ENCODE peak calls at places on chromosomes 3 and 15, in ten cellular contexts. N, T, H, P, Y, G, M, D, L and E are unnamed samples.

GRCh38 chr15:57835119-57835518 is 128.6 kb downstream of the POLR2M start:
- DNase-seq in N (no peak), T (no peak), H (no peak), P (no peak), Y (no peak), G (no peak), M (no peak), D (no peak), L (no peak), E (no peak)

GRCh38 chr3:188365978-188366698 is 212.2 kb downstream of the LPP start:
- DNase-seq in N (no peak), T (no peak), H (no peak), P (no peak), Y (peak; percentile 61), G (no peak), M (no peak), D (no peak), L (no peak), E (no peak)

GRCh38 chr15:89863918-89864317 is 29.9 kb downstream of the AP3S2 start:
- DNase-seq in N (no peak), T (no peak), H (no peak), P (no peak), Y (peak; percentile 25), G (no peak), M (no peak), D (no peak), L (no peak), E (no peak)

GRCh38 chr15:50051811-50052419 is 67.1 kb downstream of the ATP8B4 start:
- DNase-seq in N (no peak), T (no peak), H (no peak), P (peak; percentile 45), Y (peak; percentile 93), G (peak; percentile 27), M (no peak), D (no peak), L (peak; percentile 87), E (peak; percentile 67)

GRCh38 chr15:70025413-70026296 is 72.1 kb downstream of the TLE3 start:
- DNase-seq in N (no peak), T (no peak), H (no peak), P (no peak), Y (no peak), G (no peak), M (no peak), D (no peak), L (no peak), E (no peak)

GRCh38 chr3:171981271-171981605 is 58.1 kb upstream of the FNDC3B start:
- DNase-seq in N (no peak), T (no peak), H (no peak), P (no peak), Y (no peak), G (no peak), M (no peak), D (no peak), L (no peak), E (no peak)

GRCh38 chr15:79065361-79065743 is 25.2 kb downstream of the RASGRF1 start:
- DNase-seq in N (no peak), T (no peak), H (no peak), P (no peak), Y (no peak), G (no peak), M (no peak), D (no peak), L (no peak), E (no peak)

GRCh38 chr3:64267774-64268604 is 42.7 kb upstream of the PRICKLE2 start:
- DNase-seq in N (peak; percentile 45), T (no peak), H (no peak), P (peak; percentile 62), Y (peak; percentile 78), G (no peak), M (peak; percentile 75), D (no peak), L (peak; percentile 58), E (peak; percentile 76)

GRCh38 chr3:42680256-42680655 is 5.1 kb upstream of the KLHL40 start:
- DNase-seq in N (no peak), T (no peak), H (no peak), P (no peak), Y (peak; percentile 31), G (no peak), M (no peak), D (no peak), L (peak; percentile 36), E (peak; percentile 45)

GRCh38 chr3:167406876-167407492 is 26.9 kb upstream of the ZBBX start:
- DNase-seq in N (peak; percentile 37), T (no peak), H (no peak), P (peak; percentile 67), Y (peak; percentile 71), G (peak; percentile 39), M (no peak), D (no peak), L (no peak), E (peak; percentile 53)

GRCh38 chr15:66570327-66570726 is 4.5 kb upstream of the LCTL start:
- DNase-seq in N (no peak), T (no peak), H (no peak), P (no peak), Y (no peak), G (no peak), M (peak; percentile 27), D (no peak), L (no peak), E (no peak)

GRCh38 chr3:40873456-40873855 is 325.8 kb upstream of the CTNNB1 start:
- DNase-seq in N (no peak), T (no peak), H (no peak), P (no peak), Y (no peak), G (no peak), M (no peak), D (no peak), L (no peak), E (no peak)

GRCh38 chr15:86865920-86866319 is 786.2 kb downstream of the AGBL1 start:
- DNase-seq in N (no peak), T (no peak), H (no peak), P (no peak), Y (peak; percentile 1), G (no peak), M (no peak), D (no peak), L (no peak), E (peak; percentile 40)

GRCh38 chr3:61562042-61562809 is 855 bp downstream of the PTPRG start:
- DNase-seq in N (peak; percentile 10), T (no peak), H (no peak), P (no peak), Y (no peak), G (no peak), M (peak; percentile 68), D (no peak), L (no peak), E (peak; percentile 37)

GRCh38 chr3:159807137-159808028 is 181.3 kb upstream of the IL12A start:
- DNase-seq in N (no peak), T (no peak), H (no peak), P (no peak), Y (no peak), G (no peak), M (no peak), D (no peak), L (no peak), E (peak; percentile 66)

GRCh38 chr3:25952133-25952532 is 162.2 kb downstream of the OXSM start:
- DNase-seq in N (no peak), T (no peak), H (no peak), P (no peak), Y (no peak), G (no peak), M (no peak), D (no peak), L (no peak), E (no peak)

GRCh38 chr15:96230557-96231181 is 99.8 kb upstream of the NR2F2 start:
- DNase-seq in N (no peak), T (no peak), H (no peak), P (no peak), Y (peak; percentile 37), G (no peak), M (no peak), D (no peak), L (peak; percentile 70), E (peak; percentile 88)

GRCh38 chr3:26622634-26623408 is at the start of gene LRRC3B:
- DNase-seq in N (peak; percentile 30), T (no peak), H (no peak), P (peak; percentile 40), Y (no peak), G (no peak), M (no peak), D (no peak), L (no peak), E (no peak)

GRCh38 chr3:62201438-62202035 is 171.8 kb downstream of the FEZF2 start:
- DNase-seq in N (no peak), T (no peak), H (no peak), P (no peak), Y (peak; percentile 56), G (peak; percentile 25), M (no peak), D (no peak), L (peak; percentile 46), E (peak; percentile 14)

GRCh38 chr15:99732268-99732641 is 982 bp downstream of the LYSMD4 start:
- DNase-seq in N (no peak), T (no peak), H (no peak), P (no peak), Y (peak; percentile 52), G (no peak), M (no peak), D (no peak), L (peak; percentile 23), E (peak; percentile 47)

GRCh38 chr3:78707616-78708015 is 1060.2 kb downstream of the ROBO1 start:
- DNase-seq in N (no peak), T (no peak), H (no peak), P (no peak), Y (no peak), G (no peak), M (no peak), D (no peak), L (no peak), E (no peak)

GRCh38 chr3:171379281-171379680 is 80.9 kb downstream of the TNIK start:
- DNase-seq in N (no peak), T (no peak), H (no peak), P (no peak), Y (no peak), G (no peak), M (no peak), D (no peak), L (peak; percentile 23), E (peak; percentile 34)

GRCh38 chr15:66997212-66997611 is 68.2 kb upstream of the SMAD3 start:
- DNase-seq in N (no peak), T (no peak), H (no peak), P (no peak), Y (peak; percentile 62), G (no peak), M (no peak), D (no peak), L (peak; percentile 85), E (peak; percentile 85)

GRCh38 chr3:165653130-165653778 is 184.0 kb downstream of the BCHE start:
- DNase-seq in N (no peak), T (no peak), H (no peak), P (no peak), Y (no peak), G (no peak), M (no peak), D (no peak), L (no peak), E (no peak)

GRCh38 chr3:188649521-188649920 is 495.6 kb downstream of the LPP start:
- DNase-seq in N (no peak), T (no peak), H (no peak), P (no peak), Y (no peak), G (no peak), M (no peak), D (no peak), L (peak; percentile 45), E (no peak)

GRCh38 chr15:66786222-66786621 is 84.2 kb downstream of the SMAD6 start:
- DNase-seq in N (no peak), T (no peak), H (no peak), P (no peak), Y (no peak), G (no peak), M (no peak), D (no peak), L (no peak), E (no peak)

GRCh38 chr3:94162700-94163099 is 99.8 kb downstream of the NSUN3 start:
- DNase-seq in N (no peak), T (no peak), H (no peak), P (no peak), Y (no peak), G (peak; percentile 41), M (no peak), D (no peak), L (peak; percentile 43), E (peak; percentile 95)

GRCh38 chr3:20375302-20375701 is 189.3 kb upstream of the SGO1 start:
- DNase-seq in N (no peak), T (no peak), H (no peak), P (no peak), Y (no peak), G (no peak), M (no peak), D (no peak), L (no peak), E (no peak)